ENCODE peak calls at places on chromosomes 1 and 21, in ten cellular contexts. One of them, this sample, is unnamed.

GRCh38 chr1:26705788-26706237 is 10.0 kb downstream of the ARID1A start:
- DNase-seq in left ventricle myocardium inferior: no peak
- DNase-seq in activated T-cell treated with anti-CD3 and anti-CD28 coated beads for 1 hour: no peak
- DNase-seq in stimulated activated naive CD8-positive, alpha-beta T cell treated with anti-CD3 and anti-CD28 coated beads, Interleukin-15, Interleukin-2, amounts not matched to agents 100 U/mL and 50 U/mL, for 24 hours: no peak
- DNase-seq in activated naive CD8-positive, alpha-beta T cell treated with anti-CD3 and anti-CD28 coated beads, Interleukin-2, amount 50 U/mL, for 24 hours: no peak
- DNase-seq in MM.1S: no peak
- DNase-seq in non-pigmented ciliary epithelial cell: peak; percentile 64
- DNase-seq in iPS DF 19.7: no peak
- DNase-seq in stimulated activated CD8-positive, alpha-beta memory T cell treated with anti-CD3 and anti-CD28 coated beads, Interleukin-15, amount 100 ng/mL, for 24 hours: no peak
- DNase-seq in GM20000: no peak
- DNase-seq in this sample: no peak

GRCh38 chr21:30426732-30427131 is 1.0 kb upstream of the KRTAP13-3 start:
- DNase-seq in left ventricle myocardium inferior: no peak
- DNase-seq in activated T-cell treated with anti-CD3 and anti-CD28 coated beads for 1 hour: no peak
- DNase-seq in stimulated activated naive CD8-positive, alpha-beta T cell treated with anti-CD3 and anti-CD28 coated beads, Interleukin-15, Interleukin-2, amounts not matched to agents 100 U/mL and 50 U/mL, for 24 hours: no peak
- DNase-seq in activated naive CD8-positive, alpha-beta T cell treated with anti-CD3 and anti-CD28 coated beads, Interleukin-2, amount 50 U/mL, for 24 hours: no peak
- DNase-seq in MM.1S: no peak
- DNase-seq in non-pigmented ciliary epithelial cell: no peak
- DNase-seq in iPS DF 19.7: no peak
- DNase-seq in stimulated activated CD8-positive, alpha-beta memory T cell treated with anti-CD3 and anti-CD28 coated beads, Interleukin-15, amount 100 ng/mL, for 24 hours: no peak
- DNase-seq in GM20000: no peak
- DNase-seq in this sample: no peak

GRCh38 chr1:184471686-184472085 is 84.9 kb downstream of the C1orf21 start:
- DNase-seq in left ventricle myocardium inferior: no peak
- DNase-seq in activated T-cell treated with anti-CD3 and anti-CD28 coated beads for 1 hour: no peak
- DNase-seq in stimulated activated naive CD8-positive, alpha-beta T cell treated with anti-CD3 and anti-CD28 coated beads, Interleukin-15, Interleukin-2, amounts not matched to agents 100 U/mL and 50 U/mL, for 24 hours: no peak
- DNase-seq in activated naive CD8-positive, alpha-beta T cell treated with anti-CD3 and anti-CD28 coated beads, Interleukin-2, amount 50 U/mL, for 24 hours: no peak
- DNase-seq in MM.1S: no peak
- DNase-seq in non-pigmented ciliary epithelial cell: no peak
- DNase-seq in iPS DF 19.7: no peak
- DNase-seq in stimulated activated CD8-positive, alpha-beta memory T cell treated with anti-CD3 and anti-CD28 coated beads, Interleukin-15, amount 100 ng/mL, for 24 hours: no peak
- DNase-seq in GM20000: no peak
- DNase-seq in this sample: no peak

GRCh38 chr1:154840557-154841176 is 29.4 kb downstream of the KCNN3 start:
- DNase-seq in left ventricle myocardium inferior: no peak
- DNase-seq in activated T-cell treated with anti-CD3 and anti-CD28 coated beads for 1 hour: no peak
- DNase-seq in stimulated activated naive CD8-positive, alpha-beta T cell treated with anti-CD3 and anti-CD28 coated beads, Interleukin-15, Interleukin-2, amounts not matched to agents 100 U/mL and 50 U/mL, for 24 hours: no peak
- DNase-seq in activated naive CD8-positive, alpha-beta T cell treated with anti-CD3 and anti-CD28 coated beads, Interleukin-2, amount 50 U/mL, for 24 hours: no peak
- DNase-seq in MM.1S: no peak
- DNase-seq in non-pigmented ciliary epithelial cell: no peak
- DNase-seq in iPS DF 19.7: no peak
- DNase-seq in stimulated activated CD8-positive, alpha-beta memory T cell treated with anti-CD3 and anti-CD28 coated beads, Interleukin-15, amount 100 ng/mL, for 24 hours: no peak
- DNase-seq in GM20000: no peak
- DNase-seq in this sample: no peak

GRCh38 chr1:38476111-38476783 is 383.3 kb downstream of the RRAGC start:
- DNase-seq in left ventricle myocardium inferior: no peak
- DNase-seq in activated T-cell treated with anti-CD3 and anti-CD28 coated beads for 1 hour: no peak
- DNase-seq in stimulated activated naive CD8-positive, alpha-beta T cell treated with anti-CD3 and anti-CD28 coated beads, Interleukin-15, Interleukin-2, amounts not matched to agents 100 U/mL and 50 U/mL, for 24 hours: no peak
- DNase-seq in activated naive CD8-positive, alpha-beta T cell treated with anti-CD3 and anti-CD28 coated beads, Interleukin-2, amount 50 U/mL, for 24 hours: no peak
- DNase-seq in MM.1S: peak; percentile 21
- DNase-seq in non-pigmented ciliary epithelial cell: no peak
- DNase-seq in iPS DF 19.7: no peak
- DNase-seq in stimulated activated CD8-positive, alpha-beta memory T cell treated with anti-CD3 and anti-CD28 coated beads, Interleukin-15, amount 100 ng/mL, for 24 hours: no peak
- DNase-seq in GM20000: peak; percentile 50
- DNase-seq in this sample: no peak

GRCh38 chr1:183870351-183871077 is 65.6 kb downstream of the RGL1 start:
- DNase-seq in left ventricle myocardium inferior: peak; percentile 61
- DNase-seq in activated T-cell treated with anti-CD3 and anti-CD28 coated beads for 1 hour: no peak
- DNase-seq in stimulated activated naive CD8-positive, alpha-beta T cell treated with anti-CD3 and anti-CD28 coated beads, Interleukin-15, Interleukin-2, amounts not matched to agents 100 U/mL and 50 U/mL, for 24 hours: no peak
- DNase-seq in activated naive CD8-positive, alpha-beta T cell treated with anti-CD3 and anti-CD28 coated beads, Interleukin-2, amount 50 U/mL, for 24 hours: no peak
- DNase-seq in MM.1S: no peak
- DNase-seq in non-pigmented ciliary epithelial cell: no peak
- DNase-seq in iPS DF 19.7: no peak
- DNase-seq in stimulated activated CD8-positive, alpha-beta memory T cell treated with anti-CD3 and anti-CD28 coated beads, Interleukin-15, amount 100 ng/mL, for 24 hours: no peak
- DNase-seq in GM20000: no peak
- DNase-seq in this sample: no peak

GRCh38 chr1:205246426-205247119 is 18.8 kb downstream of the TMCC2 start:
- DNase-seq in left ventricle myocardium inferior: no peak
- DNase-seq in activated T-cell treated with anti-CD3 and anti-CD28 coated beads for 1 hour: no peak
- DNase-seq in stimulated activated naive CD8-positive, alpha-beta T cell treated with anti-CD3 and anti-CD28 coated beads, Interleukin-15, Interleukin-2, amounts not matched to agents 100 U/mL and 50 U/mL, for 24 hours: no peak
- DNase-seq in activated naive CD8-positive, alpha-beta T cell treated with anti-CD3 and anti-CD28 coated beads, Interleukin-2, amount 50 U/mL, for 24 hours: no peak
- DNase-seq in MM.1S: no peak
- DNase-seq in non-pigmented ciliary epithelial cell: no peak
- DNase-seq in iPS DF 19.7: no peak
- DNase-seq in stimulated activated CD8-positive, alpha-beta memory T cell treated with anti-CD3 and anti-CD28 coated beads, Interleukin-15, amount 100 ng/mL, for 24 hours: no peak
- DNase-seq in GM20000: no peak
- DNase-seq in this sample: no peak

GRCh38 chr1:906532-907420 is 16.9 kb upstream of the SAMD11 start:
- DNase-seq in left ventricle myocardium inferior: peak; percentile 16
- DNase-seq in activated T-cell treated with anti-CD3 and anti-CD28 coated beads for 1 hour: no peak
- DNase-seq in stimulated activated naive CD8-positive, alpha-beta T cell treated with anti-CD3 and anti-CD28 coated beads, Interleukin-15, Interleukin-2, amounts not matched to agents 100 U/mL and 50 U/mL, for 24 hours: no peak
- DNase-seq in activated naive CD8-positive, alpha-beta T cell treated with anti-CD3 and anti-CD28 coated beads, Interleukin-2, amount 50 U/mL, for 24 hours: no peak
- DNase-seq in MM.1S: no peak
- DNase-seq in non-pigmented ciliary epithelial cell: no peak
- DNase-seq in iPS DF 19.7: no peak
- DNase-seq in stimulated activated CD8-positive, alpha-beta memory T cell treated with anti-CD3 and anti-CD28 coated beads, Interleukin-15, amount 100 ng/mL, for 24 hours: no peak
- DNase-seq in GM20000: peak; percentile 66
- DNase-seq in this sample: no peak

GRCh38 chr1:14945132-14946010 is 208.2 kb upstream of the TMEM51 start:
- DNase-seq in left ventricle myocardium inferior: peak; percentile 49
- DNase-seq in activated T-cell treated with anti-CD3 and anti-CD28 coated beads for 1 hour: no peak
- DNase-seq in stimulated activated naive CD8-positive, alpha-beta T cell treated with anti-CD3 and anti-CD28 coated beads, Interleukin-15, Interleukin-2, amounts not matched to agents 100 U/mL and 50 U/mL, for 24 hours: no peak
- DNase-seq in activated naive CD8-positive, alpha-beta T cell treated with anti-CD3 and anti-CD28 coated beads, Interleukin-2, amount 50 U/mL, for 24 hours: no peak
- DNase-seq in MM.1S: no peak
- DNase-seq in non-pigmented ciliary epithelial cell: peak; percentile 66
- DNase-seq in iPS DF 19.7: no peak
- DNase-seq in stimulated activated CD8-positive, alpha-beta memory T cell treated with anti-CD3 and anti-CD28 coated beads, Interleukin-15, amount 100 ng/mL, for 24 hours: no peak
- DNase-seq in GM20000: no peak
- DNase-seq in this sample: peak; percentile 28